ENCODE peak calls at places on chromosomes 2 and 18, in ten cellular contexts. L is heart left ventricle; R is aorta; O is CD8-positive, alpha-beta T cell; E is psoas muscle; D is body of pancreas; Z is neuronal stem cell; A is adrenal gland; S is neural progenitor cell; Q is upper lobe of left lung. X is an unnamed sample. For H3K4me1 and H3K9me3, the result is how much of the 10 kb centered on the place peaks cover.

GRCh38 chr2:64612575-64613195 is 41.0 kb downstream of the SERTAD2 start:
- DNase-seq in L (no peak), O (no peak), A (no peak), D (no peak), R (no peak), Z (no peak), Q (no peak), E (no peak), S (no peak), X (no peak)

GRCh38 chr18:63042351-63042750 is 277.2 kb downstream of the BCL2 start:
- DNase-seq in E (no peak), L (no peak), A (no peak), Q (no peak), Z (no peak), D (no peak), S (no peak), O (no peak), R (no peak), X (no peak)

GRCh38 chr2:104574367-104574766 is 279.5 kb upstream of the POU3F3 start:
- DNase-seq in Z (no peak), O (no peak), S (no peak), E (no peak), L (no peak), D (no peak), A (no peak), Q (peak), R (no peak), X (no peak)

GRCh38 chr2:47065771-47066380 is 89.2 kb downstream of the STPG4 start:
- DNase-seq in R (no peak), D (no peak), Z (no peak), A (no peak), Q (no peak), L (no peak), O (no peak), E (no peak), S (no peak), X (no peak)

GRCh38 chr2:75140288-75140687 is 59.0 kb downstream of the TACR1 start:
- DNase-seq in O (no peak), D (no peak), A (no peak), S (no peak), Q (no peak), L (no peak), Z (no peak), R (no peak), E (no peak), X (no peak)

GRCh38 chr2:11499081-11499743 is 33.3 kb upstream of the E2F6 start:
- DNase-seq in R (no peak), L (no peak), E (no peak), Z (peak), A (no peak), Q (no peak), D (no peak), S (peak), O (no peak), X (no peak)

GRCh38 chr18:77114564-77115391 is 17.8 kb downstream of the MBP start:
- DNase-seq in O (peak), D (peak), R (peak), S (no peak), A (peak), E (peak), L (peak), Q (peak), Z (no peak), X (peak)

GRCh38 chr18:10304853-10305252 is 149.6 kb upstream of the APCDD1 start:
- DNase-seq in D (peak), E (peak), Q (no peak), L (peak), A (no peak), R (no peak), O (no peak), Z (no peak), S (no peak), X (no peak)

GRCh38 chr18:50469380-50469781 is 90.5 kb upstream of the MAPK4 start:
- DNase-seq in L (peak), O (no peak), E (peak), Q (peak), R (peak), D (no peak), Z (no peak), A (peak), S (no peak), X (no peak)

GRCh38 chr2:37768491-37768925 is 97.1 kb upstream of the CDC42EP3 start:
- DNase-seq in O (no peak), A (peak), L (no peak), E (peak), D (peak), S (no peak), R (peak), Z (no peak), Q (no peak), X (no peak)

GRCh38 chr18:33495278-33495677 is 54.8 kb upstream of the CCDC178 start:
- DNase-seq in Z (peak), S (peak), E (no peak), L (no peak), O (no peak), Q (no peak), A (no peak), D (peak), R (no peak), X (no peak)

GRCh38 chr18:3055861-3056260 is 42.9 kb upstream of the LPIN2 start:
- DNase-seq in A (no peak), R (no peak), L (no peak), Q (no peak), O (no peak), D (no peak), Z (no peak), S (no peak), E (no peak), X (no peak)

GRCh38 chr2:69253033-69253535 is 133.9 kb downstream of the GFPT1 start:
- DNase-seq in E (no peak), O (no peak), A (no peak), S (no peak), L (no peak), D (no peak), Z (no peak), Q (no peak), R (no peak), X (no peak)

GRCh38 chr18:53918091-53918490 is 306.4 kb downstream of the MBD2 start:
- DNase-seq in A (no peak), L (no peak), S (no peak), Z (no peak), D (no peak), Q (no peak), R (no peak), O (no peak), E (no peak), X (no peak)

GRCh38 chr2:156221703-156222102 is 110.8 kb downstream of the NR4A2 start:
- DNase-seq in S (no peak), R (no peak), L (no peak), O (no peak), Z (no peak), D (no peak), Q (no peak), E (no peak), A (no peak), X (no peak)

GRCh38 chr2:182360012-182360662 is 66.7 kb downstream of the PDE1A start:
- DNase-seq in L (peak), R (peak), A (no peak), Z (no peak), D (peak), S (no peak), E (peak), O (no peak), Q (no peak), X (peak)

GRCh38 chr18:9095297-9096012 is 7.0 kb upstream of the NDUFV2 start:
- DNase-seq in R (no peak), A (no peak), O (peak), Z (no peak), S (no peak), Q (no peak), E (no peak), D (peak), L (no peak), X (peak)

GRCh38 chr2:57981369-57981768 is 65.2 kb upstream of the VRK2 start:
- DNase-seq in E (no peak), S (no peak), Z (no peak), L (no peak), R (no peak), O (no peak), A (no peak), D (no peak), Q (no peak), X (no peak)

GRCh38 chr2:38959938-38960608 is 70.4 kb downstream of the ARHGEF33 start:
- DNase-seq in R (peak), S (peak), L (peak), D (peak), Q (peak), A (peak), E (peak), Z (peak), O (peak), X (peak)

GRCh38 chr18:45625596-45625995 is 10.3 kb downstream of the SLC14A2 start:
- DNase-seq in Z (no peak), O (no peak), Q (no peak), R (no peak), S (no peak), E (no peak), A (no peak), D (no peak), L (no peak), X (no peak)

GRCh38 chr2:101930019-101930418 is 61.7 kb upstream of the IL1R2 start:
- DNase-seq in Q (no peak), Z (no peak), E (no peak), A (no peak), R (no peak), O (no peak), L (no peak), D (no peak), S (no peak), X (no peak)
- H3K4me1 ChIP-seq in Q (under half), Z (under half), E (under half), A (under half), R (under half), O (under half), L (under half), D (under half), S (under half), X (under half)

GRCh38 chr18:55543130-55543704 is 44.8 kb downstream of the TCF4 start:
- DNase-seq in S (no peak), R (no peak), Q (no peak), L (no peak), E (no peak), D (no peak), Z (no peak), A (no peak), O (no peak), X (no peak)

GRCh38 chr18:55549474-55550104 is 38.4 kb downstream of the TCF4 start:
- DNase-seq in R (no peak), E (no peak), O (no peak), A (no peak), L (no peak), S (no peak), D (no peak), Z (no peak), Q (no peak), X (no peak)

GRCh38 chr18:55544028-55544427 is 44.0 kb downstream of the TCF4 start:
- DNase-seq in E (no peak), O (no peak), Q (no peak), D (no peak), Z (no peak), R (no peak), L (no peak), A (no peak), S (no peak), X (no peak)

GRCh38 chr18:55547705-55548056 is 40.3 kb downstream of the TCF4 start:
- DNase-seq in A (no peak), L (no peak), S (no peak), D (no peak), R (no peak), O (no peak), Q (no peak), E (no peak), Z (no peak), X (no peak)

GRCh38 chr18:55546873-55547704 is 40.9 kb downstream of the TCF4 start:
- DNase-seq in S (no peak), E (no peak), A (no peak), R (no peak), L (peak), Z (no peak), D (peak), O (no peak), Q (no peak), X (no peak)
- H3K4me3 ChIP-seq in S (no peak), E (peak), A (no peak), R (peak), L (no peak), Z (no peak), D (no peak), O (no peak), Q (no peak), X (no peak)

DNA sequence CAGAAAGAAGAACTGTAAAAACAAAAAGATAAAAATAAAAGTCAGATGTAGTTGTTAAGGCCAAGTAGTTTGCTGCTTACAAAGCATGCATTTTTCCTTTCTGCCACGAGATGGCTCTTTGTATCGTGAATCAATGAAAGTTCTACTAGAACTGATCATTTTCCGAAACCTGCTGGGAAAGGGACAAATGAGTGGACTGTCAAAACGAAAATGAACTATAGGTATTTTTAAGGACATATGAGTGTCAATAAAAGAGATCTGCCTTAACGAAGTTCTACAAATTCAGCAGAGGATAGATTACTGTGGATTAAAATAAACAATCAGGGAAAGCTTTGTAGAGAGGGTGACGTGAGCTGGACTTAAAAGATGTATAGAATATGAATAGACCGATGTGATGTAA is 15.0 kb upstream of the ELOA2 start:
- DNase-seq in S (peak), O (no peak), Q (no peak), D (peak), E (no peak), Z (peak), A (no peak), R (no peak), L (no peak), X (no peak)
- H3K9me3 ChIP-seq in S (under half), O (under half), Q (under half), D (under half), E (under half), Z (under half), A (under half), R (under half), L (under half), X (under half)

GRCh38 chr2:226791487-226792081 is 8.0 kb downstream of the IRS1 start:
- DNase-seq in D (peak), O (peak), A (peak), Q (peak), R (peak), Z (peak), L (peak), S (peak), E (peak), X (peak)
- H3K4me1 ChIP-seq in D (half or more), O (under half), A (half or more), Q (under half), R (under half), Z (under half), L (under half), S (under half), E (half or more), X (under half)

GRCh38 chr18:13611058-13611615 is 115.2 kb downstream of the FAM210A start:
- DNase-seq in D (peak), S (peak), Z (peak), L (peak), E (peak), A (no peak), Q (peak), O (peak), R (peak), X (peak)
- H3K4me3 ChIP-seq in D (no peak), S (peak), Z (peak), L (peak), E (peak), A (no peak), Q (peak), O (peak), R (peak), X (peak)

GRCh38 chr2:28348921-28349320 is 43.7 kb upstream of the FOSL2 start:
- DNase-seq in A (no peak), O (no peak), Q (no peak), E (peak), L (no peak), S (no peak), D (no peak), Z (no peak), R (no peak), X (peak)
- H3K9me3 ChIP-seq in A (under half), O (under half), Q (under half), E (under half), L (under half), S (under half), D (under half), Z (under half), R (under half), X (under half)

GRCh38 chr2:212958133-212958532 is 193.3 kb downstream of the IKZF2 start:
- DNase-seq in R (no peak), S (no peak), L (no peak), D (no peak), E (no peak), A (no peak), Q (no peak), O (no peak), Z (no peak), X (no peak)
- H3K4me1 ChIP-seq in R (under half), S (under half), L (under half), D (under half), E (under half), A (under half), Q (under half), O (under half), Z (under half), X (under half)